ENCODE peak calls at places on chromosomes 1 and 21, in seven cellular contexts. H, N, V, S, U, Y and F are unnamed samples.

GRCh38 chr1:44212355-44213221 is 683 bp upstream of the DMAP1 start:
- DNase-seq in Y (no peak), V (no peak), S (no peak), U (peak; percentile 7), H (no peak), N (no peak), F (no peak)

GRCh38 chr1:31823780-31824179 is 8.0 kb upstream of the SPOCD1 start:
- DNase-seq in V (no peak), S (no peak), U (no peak), Y (no peak), H (no peak), N (no peak), F (no peak)

GRCh38 chr1:225830823-225831222 is 20.9 kb downstream of the EPHX1 start:
- DNase-seq in U (no peak), V (no peak), H (no peak), N (no peak), Y (no peak), S (no peak), F (no peak)

GRCh38 chr1:27427329-27427728 is 34.9 kb downstream of the GPR3 start:
- DNase-seq in V (no peak), H (no peak), U (no peak), S (no peak), Y (no peak), N (no peak), F (no peak)

GRCh38 chr1:156076609-156077429 is 5.4 kb downstream of the MEX3A start:
- DNase-seq in Y (no peak), N (no peak), V (no peak), S (no peak), U (no peak), H (no peak), F (no peak)

GRCh38 chr1:67262735-67263134 is 44.9 kb upstream of the IL12RB2 start:
- DNase-seq in U (no peak), Y (no peak), H (no peak), S (no peak), V (no peak), N (no peak), F (no peak)

GRCh38 chr1:67683736-67684525 is 1.1 kb upstream of the GADD45A start:
- DNase-seq in S (no peak), N (no peak), Y (no peak), U (no peak), H (peak; percentile 25), V (no peak), F (no peak)

GRCh38 chr1:91582431-91582921 is 81.8 kb downstream of the CDC7 start:
- DNase-seq in V (no peak), Y (no peak), S (no peak), H (no peak), U (no peak), N (no peak), F (no peak)

GRCh38 chr1:48026275-48026674 is 29.1 kb upstream of the TRABD2B start:
- DNase-seq in S (no peak), V (no peak), N (no peak), U (no peak), H (no peak), Y (no peak), F (no peak)

GRCh38 chr1:153608742-153609584 is 4.0 kb downstream of the S100A16 start:
- DNase-seq in N (peak; percentile 90), Y (peak; percentile 96), U (no peak), V (no peak), H (peak; percentile 95), S (peak; percentile 41), F (peak; percentile 93)

GRCh38 chr1:212675675-212676074 is 24.0 kb downstream of the BATF3 start:
- DNase-seq in N (no peak), S (no peak), U (no peak), Y (no peak), H (no peak), V (no peak), F (no peak)

GRCh38 chr21:42096593-42096992 is 25.5 kb downstream of the UMODL1 start:
- DNase-seq in N (no peak), U (no peak), S (no peak), Y (no peak), V (no peak), H (no peak), F (no peak)

GRCh38 chr1:43466403-43466802 is 12.7 kb upstream of the HYI start:
- DNase-seq in N (no peak), U (no peak), H (no peak), Y (no peak), V (no peak), S (no peak), F (no peak)

GRCh38 chr1:65323246-65323645 is 13.9 kb downstream of the DNAJC6 start:
- DNase-seq in Y (no peak), V (no peak), S (no peak), U (no peak), H (no peak), N (no peak), F (no peak)

GRCh38 chr21:36297938-36298572 is 21.9 kb upstream of the MORC3 start:
- DNase-seq in V (no peak), Y (peak; percentile 5), H (peak; percentile 44), U (peak; percentile 85), S (no peak), N (no peak), F (peak; percentile 83)

GRCh38 chr1:187294421-187295201 is 465.9 kb downstream of the PLA2G4A start:
- DNase-seq in Y (no peak), H (no peak), V (no peak), U (no peak), N (no peak), S (no peak), F (no peak)

GRCh38 chr1:200379431-200379755 is 30.4 kb downstream of the ZNF281 start:
- DNase-seq in V (peak; percentile 7), Y (peak; percentile 36), U (no peak), H (no peak), S (no peak), N (no peak), F (no peak)

GRCh38 chr1:188782220-188782841 is 1695.3 kb downstream of the BRINP3 start:
- DNase-seq in V (peak; percentile 42), S (peak; percentile 23), U (no peak), Y (peak; percentile 64), H (peak; percentile 14), N (peak; percentile 81), F (peak; percentile 30)

GRCh38 chr1:107140703-107141490 is at the start of gene NTNG1:
- DNase-seq in H (no peak), N (no peak), S (no peak), Y (no peak), U (no peak), V (peak; percentile 67), F (no peak)

GRCh38 chr1:7407547-7407895 is 363.6 kb upstream of the VAMP3 start:
- DNase-seq in H (no peak), U (no peak), N (no peak), S (no peak), Y (no peak), V (no peak), F (no peak)

GRCh38 chr1:157411064-157411463 is 141.3 kb downstream of the FCRL5 start:
- DNase-seq in U (no peak), N (no peak), Y (no peak), V (no peak), S (no peak), H (no peak), F (no peak)

GRCh38 chr21:45583831-45584509 is 41.7 kb upstream of the SLC19A1 start:
- DNase-seq in H (no peak), N (no peak), S (no peak), U (no peak), V (no peak), Y (no peak), F (no peak)
- TF ChIP-seq JUND in H (no peak), N (no peak), S (no peak), U (no peak), V (no peak), Y (no peak), F (no peak)

DNA sequence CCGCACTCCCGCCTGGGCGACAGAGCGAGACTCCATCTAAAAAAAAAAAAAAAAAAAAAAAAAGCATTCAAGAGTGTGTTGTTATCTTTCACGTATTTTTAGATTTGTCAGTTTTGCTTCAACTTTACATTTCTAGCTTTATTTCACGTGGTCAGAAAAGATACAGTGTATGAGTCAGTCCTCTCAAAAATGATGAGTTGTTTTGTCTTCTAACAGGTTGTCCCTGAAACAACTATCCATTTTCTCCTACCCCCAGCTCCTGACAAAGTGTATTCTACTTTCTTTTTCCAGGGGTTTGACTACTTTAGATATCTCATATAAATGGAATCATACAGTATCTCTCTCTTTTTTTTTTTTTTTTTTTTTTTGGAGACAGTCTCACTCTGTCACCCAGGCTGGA is 5.5 kb upstream of the ZNF695 start:
- DNase-seq in H (no peak), S (no peak), U (no peak), N (no peak), V (no peak), Y (no peak), F (no peak)
- TF ChIP-seq JUND in H (no peak), S (no peak), U (no peak), N (no peak), V (no peak), Y (no peak), F (no peak)

GRCh38 chr1:162973381-162973795 is 95.8 kb upstream of the RGS4 start:
- DNase-seq in Y (no peak), S (no peak), N (no peak), U (no peak), V (no peak), H (no peak), F (no peak)

GRCh38 chr1:162974810-162975209 is 94.4 kb upstream of the RGS4 start:
- DNase-seq in V (no peak), S (no peak), Y (no peak), U (no peak), H (no peak), N (no peak), F (no peak)

GRCh38 chr1:162977944-162978568 is 91.1 kb upstream of the RGS4 start:
- DNase-seq in N (no peak), H (no peak), Y (no peak), S (no peak), V (peak; percentile 36), U (no peak), F (no peak)

GRCh38 chr1:162972768-162973167 is 96.4 kb upstream of the RGS4 start:
- DNase-seq in U (no peak), H (no peak), S (no peak), V (no peak), N (no peak), Y (no peak), F (no peak)

GRCh38 chr1:162976628-162977027 is 92.5 kb upstream of the RGS4 start:
- DNase-seq in V (no peak), S (no peak), H (no peak), U (no peak), Y (no peak), N (no peak), F (no peak)
- TF ChIP-seq JUND in V (no peak), S (no peak), H (no peak), U (no peak), Y (no peak), N (no peak), F (no peak)

DNA sequence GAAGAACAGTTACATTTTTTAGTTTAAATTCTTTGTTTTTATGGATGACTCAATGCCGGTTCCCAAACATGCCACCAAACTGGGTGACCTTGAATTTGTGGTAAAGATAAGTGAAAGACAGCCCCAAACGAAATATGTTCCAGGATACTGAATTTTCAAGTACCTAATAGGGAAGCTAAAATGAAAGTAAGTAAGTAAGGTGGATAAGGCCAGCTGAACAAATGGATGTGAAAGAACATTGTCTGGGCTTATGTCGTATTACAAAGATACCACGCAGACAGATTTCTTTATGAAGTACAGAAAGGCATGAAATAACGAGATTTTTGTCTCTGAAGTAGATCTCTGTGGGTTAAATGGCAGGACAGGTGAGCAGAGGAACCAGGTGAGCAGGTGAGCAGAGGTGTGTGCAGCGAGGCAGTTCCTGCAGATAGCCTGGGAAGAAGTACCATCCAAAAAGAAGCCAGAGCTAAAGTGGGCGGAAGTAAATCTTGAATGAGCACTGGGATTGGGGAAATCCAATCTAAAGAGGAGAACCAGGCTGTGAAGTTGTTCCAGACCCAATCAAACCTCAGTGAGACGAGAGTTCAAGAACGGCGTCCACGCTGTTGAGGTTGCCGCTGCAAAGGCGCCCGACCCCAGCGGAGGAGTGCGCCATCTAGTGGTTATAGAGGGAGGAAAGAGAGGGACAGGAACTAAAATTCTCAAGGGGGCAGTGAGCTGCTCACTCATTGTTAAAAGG is 19.6 kb downstream of the TLR5 start:
- DNase-seq in U (no peak), Y (peak; percentile 36), V (peak; percentile 84), H (peak; percentile 78), N (peak; percentile 59), S (no peak), F (peak; percentile 68)
- TF ChIP-seq JUND in U (no peak), Y (no peak), V (no peak), H (peak; percentile 25), N (no peak), S (no peak), F (no peak)